ENCODE peak calls at places on chromosome 15, in nine cellular contexts. One of them, this sample, is unnamed.
A peak's percentile ranks its signal among the peaks of the same experiment; 100 is the strongest.

GRCh38 chr15:100623301-100623700 is 20.9 kb downstream of the ASB7 start:
- DNase-seq in naive thymus-derived CD8-positive, alpha-beta T cell: no peak
- DNase-seq in T-helper 2 cell: no peak
- DNase-seq in neural crest cell: no peak
- DNase-seq in fibroblast of pulmonary artery: peak; percentile 79
- DNase-seq in HEK293T: no peak
- DNase-seq in caudate nucleus: no peak
- DNase-seq in A549: no peak
- DNase-seq in NCI-H2029 treated with DMSO at 0.1 percent for 48 hours: no peak
- DNase-seq in this sample: no peak

GRCh38 chr15:39411102-39411989 is 169.5 kb upstream of the THBS1 start:
- DNase-seq in T-helper 2 cell: no peak
- DNase-seq in neural crest cell: no peak
- DNase-seq in A549: no peak
- DNase-seq in HEK293T: no peak
- DNase-seq in naive thymus-derived CD8-positive, alpha-beta T cell: no peak
- DNase-seq in caudate nucleus: no peak
- DNase-seq in NCI-H2029 treated with DMSO at 0.1 percent for 48 hours: no peak
- DNase-seq in fibroblast of pulmonary artery: no peak
- DNase-seq in this sample: no peak

GRCh38 chr15:78280289-78281072 is 16.1 kb downstream of the DNAJA4 start:
- DNase-seq in caudate nucleus: no peak
- DNase-seq in neural crest cell: no peak
- DNase-seq in HEK293T: no peak
- DNase-seq in NCI-H2029 treated with DMSO at 0.1 percent for 48 hours: no peak
- DNase-seq in fibroblast of pulmonary artery: no peak
- DNase-seq in naive thymus-derived CD8-positive, alpha-beta T cell: no peak
- DNase-seq in A549: no peak
- DNase-seq in T-helper 2 cell: no peak
- DNase-seq in this sample: no peak

GRCh38 chr15:72861511-72861910 is 78.0 kb upstream of the ADPGK start:
- DNase-seq in naive thymus-derived CD8-positive, alpha-beta T cell: no peak
- DNase-seq in T-helper 2 cell: no peak
- DNase-seq in NCI-H2029 treated with DMSO at 0.1 percent for 48 hours: no peak
- DNase-seq in A549: no peak
- DNase-seq in fibroblast of pulmonary artery: no peak
- DNase-seq in caudate nucleus: no peak
- DNase-seq in neural crest cell: no peak
- DNase-seq in HEK293T: no peak
- DNase-seq in this sample: no peak

GRCh38 chr15:93028632-93029612 is 60.1 kb downstream of the RGMA start:
- DNase-seq in T-helper 2 cell: no peak
- DNase-seq in naive thymus-derived CD8-positive, alpha-beta T cell: no peak
- DNase-seq in fibroblast of pulmonary artery: peak; percentile 97
- DNase-seq in NCI-H2029 treated with DMSO at 0.1 percent for 48 hours: no peak
- DNase-seq in A549: no peak
- DNase-seq in caudate nucleus: peak; percentile 48
- DNase-seq in HEK293T: no peak
- DNase-seq in neural crest cell: no peak
- DNase-seq in this sample: peak; percentile 87

GRCh38 chr15:32717290-32718081 is at the start of gene GREM1:
- DNase-seq in caudate nucleus: peak; percentile 31
- DNase-seq in T-helper 2 cell: no peak
- DNase-seq in naive thymus-derived CD8-positive, alpha-beta T cell: no peak
- DNase-seq in neural crest cell: peak; percentile 8
- DNase-seq in HEK293T: no peak
- DNase-seq in NCI-H2029 treated with DMSO at 0.1 percent for 48 hours: no peak
- DNase-seq in A549: no peak
- DNase-seq in fibroblast of pulmonary artery: no peak
- DNase-seq in this sample: peak; percentile 77

GRCh38 chr15:41256577-41257038 is 25.5 kb downstream of the CHP1 start:
- DNase-seq in T-helper 2 cell: no peak
- DNase-seq in A549: peak; percentile 91
- DNase-seq in HEK293T: no peak
- DNase-seq in caudate nucleus: no peak
- DNase-seq in NCI-H2029 treated with DMSO at 0.1 percent for 48 hours: no peak
- DNase-seq in neural crest cell: no peak
- DNase-seq in fibroblast of pulmonary artery: peak; percentile 56
- DNase-seq in naive thymus-derived CD8-positive, alpha-beta T cell: no peak
- DNase-seq in this sample: no peak

GRCh38 chr15:45187894-45188830 is at the start of gene SHF:
- DNase-seq in T-helper 2 cell: peak; percentile 53
- DNase-seq in NCI-H2029 treated with DMSO at 0.1 percent for 48 hours: no peak
- DNase-seq in fibroblast of pulmonary artery: peak; percentile 50
- DNase-seq in A549: peak; percentile 18
- DNase-seq in HEK293T: peak; percentile 70
- DNase-seq in caudate nucleus: peak; percentile 34
- DNase-seq in naive thymus-derived CD8-positive, alpha-beta T cell: peak; percentile 65
- DNase-seq in neural crest cell: peak; percentile 68
- DNase-seq in this sample: peak; percentile 28

GRCh38 chr15:93066834-93067648 is 22.0 kb downstream of the RGMA start:
- DNase-seq in neural crest cell: no peak
- DNase-seq in caudate nucleus: no peak
- DNase-seq in HEK293T: no peak
- DNase-seq in fibroblast of pulmonary artery: no peak
- DNase-seq in NCI-H2029 treated with DMSO at 0.1 percent for 48 hours: no peak
- DNase-seq in naive thymus-derived CD8-positive, alpha-beta T cell: no peak
- DNase-seq in T-helper 2 cell: no peak
- DNase-seq in A549: no peak
- DNase-seq in this sample: no peak

This sample was measured in astrocyte of the spinal cord.